ENCODE peak calls at places on chromosome 18, in seven cellular contexts. N is pancreas; H is spleen; C is CD4-positive, alpha-beta T cell; V is breast epithelium; J is Karpas-422; R is heart left ventricle. M is an unnamed sample. For H3K9me3, the result is how much of the 10 kb centered on the place peaks cover.

GRCh38 chr18:35528749-35529274 is 31.1 kb upstream of the INO80C start:
- DNase-seq in R (no peak), H (no peak), V (no peak), C (no peak), N (no peak), J (no peak), M (no peak)

GRCh38 chr18:9736942-9737813 is 29.1 kb downstream of the RAB31 start:
- DNase-seq in J (no peak), N (no peak), V (no peak), R (no peak), C (no peak), H (no peak), M (no peak)

GRCh38 chr18:66826211-66826610 is 222.3 kb upstream of the CDH19 start:
- DNase-seq in H (no peak), R (no peak), J (no peak), V (no peak), N (no peak), C (no peak), M (no peak)

GRCh38 chr18:31064130-31064529 is 21.6 kb upstream of the DSC3 start:
- DNase-seq in J (no peak), R (no peak), N (no peak), C (no peak), H (no peak), V (no peak), M (no peak)

GRCh38 chr18:45156941-45157340 is 458.3 kb upstream of the SLC14A2 start:
- DNase-seq in V (no peak), H (no peak), C (no peak), N (no peak), J (no peak), R (no peak), M (no peak)

GRCh38 chr18:36467614-36468013 is 170.1 kb downstream of the FHOD3 start:
- DNase-seq in C (no peak), N (no peak), H (no peak), J (no peak), R (no peak), V (no peak), M (no peak)

GRCh38 chr18:48545690-48546365 is 7.0 kb downstream of the CTIF start:
- DNase-seq in V (peak), H (no peak), N (no peak), C (no peak), J (no peak), R (peak), M (no peak)

GRCh38 chr18:21955757-21956652 is 213.4 kb upstream of the GATA6 start:
- DNase-seq in R (peak), V (peak), J (peak), C (peak), N (peak), H (peak), M (peak)

GRCh38 chr18:3279201-3280185 is 17.6 kb downstream of the MYL12B start:
- DNase-seq in R (no peak), H (no peak), J (peak), V (no peak), N (no peak), C (no peak), M (no peak)

GRCh38 chr18:23684515-23685197 is 4.6 kb upstream of the LAMA3 start:
- DNase-seq in H (no peak), N (no peak), J (no peak), R (no peak), C (no peak), V (no peak), M (no peak)

GRCh38 chr18:51867767-51868166 is 472.2 kb upstream of the DCC start:
- DNase-seq in J (peak), H (no peak), N (no peak), C (no peak), V (no peak), R (no peak), M (no peak)

GRCh38 chr18:63241739-63242138 is 77.8 kb downstream of the BCL2 start:
- DNase-seq in R (no peak), N (no peak), H (no peak), J (no peak), C (no peak), V (no peak), M (no peak)

GRCh38 chr18:55264108-55264507 is 304.8 kb upstream of the CCDC68 start:
- DNase-seq in V (no peak), C (no peak), H (no peak), R (no peak), N (no peak), J (no peak), M (no peak)

GRCh38 chr18:67669993-67670671 is 153.6 kb upstream of the DSEL start:
- DNase-seq in R (no peak), J (no peak), H (no peak), C (no peak), V (no peak), N (no peak), M (no peak)

GRCh38 chr18:57051586-57052044 is 95.3 kb upstream of the BOD1L2 start:
- DNase-seq in C (no peak), N (no peak), V (no peak), J (no peak), R (no peak), H (no peak), M (no peak)

GRCh38 chr18:3107740-3108151 is 94.8 kb upstream of the LPIN2 start:
- DNase-seq in N (no peak), R (no peak), V (no peak), C (no peak), J (no peak), H (no peak), M (no peak)

GRCh38 chr18:9914584-9915290 is 921 bp downstream of the VAPA start:
- DNase-seq in C (peak), J (peak), H (peak), R (peak), N (peak), V (peak), M (peak)

GRCh38 chr18:58928401-58928800 is 63.7 kb downstream of the ZNF532 start:
- DNase-seq in R (no peak), C (no peak), H (no peak), V (no peak), J (no peak), N (no peak), M (no peak)

GRCh38 chr18:21167641-21168372 is 56.2 kb upstream of the ROCK1 start:
- DNase-seq in H (no peak), C (no peak), R (no peak), V (no peak), J (no peak), N (peak), M (no peak)

GRCh38 chr18:48735070-48735676 is 196.3 kb downstream of the CTIF start:
- DNase-seq in N (no peak), H (no peak), V (no peak), R (no peak), J (no peak), C (no peak), M (no peak)

GRCh38 chr18:48828713-48829442 is 121.9 kb downstream of the SMAD7 start:
- DNase-seq in J (no peak), N (no peak), V (no peak), R (peak), H (peak), C (no peak), M (no peak)

GRCh38 chr18:5556317-5556974 is 12.6 kb upstream of the EPB41L3 start:
- DNase-seq in N (no peak), R (peak), J (no peak), C (no peak), V (no peak), H (no peak), M (no peak)

GRCh38 chr18:22913861-22914260 is 19.3 kb upstream of the RBBP8 start:
- DNase-seq in V (peak), R (no peak), J (no peak), N (peak), H (no peak), C (no peak), M (no peak)

GRCh38 chr18:36786686-36787085 is 42.1 kb downstream of the TPGS2 start:
- DNase-seq in V (peak), J (no peak), R (peak), H (no peak), C (no peak), N (peak), M (no peak)

GRCh38 chr18:69622961-69623360 is 222.3 kb downstream of the DOK6 start:
- DNase-seq in N (no peak), H (no peak), C (no peak), R (no peak), V (no peak), J (no peak), M (no peak)

GRCh38 chr18:48806551-48807261 is 144.1 kb downstream of the SMAD7 start:
- DNase-seq in N (no peak), V (no peak), R (peak), J (no peak), C (peak), H (peak), M (no peak)

GRCh38 chr18:12766986-12767433 is 64.2 kb downstream of the PSMG2 start:
- DNase-seq in H (no peak), J (no peak), N (no peak), V (no peak), R (no peak), C (no peak), M (no peak)

GRCh38 chr18:38790303-38790702 is 1224.7 kb upstream of the CELF4 start:
- DNase-seq in H (no peak), V (no peak), J (peak), R (no peak), C (no peak), N (no peak), M (no peak)

GRCh38 chr18:36095936-36096519 is 28.7 kb upstream of the RPRD1A start:
- DNase-seq in R (no peak), N (no peak), H (no peak), C (no peak), J (peak), V (no peak), M (no peak)

GRCh38 chr18:43887491-43887890 is 610.2 kb upstream of the SYT4 start:
- DNase-seq in R (no peak), C (no peak), J (no peak), H (no peak), V (no peak), N (no peak), M (no peak)
- H3K9me3 ChIP-seq in R (under half), C (under half), J (under half), H (under half), V (under half), N (under half), M (under half)

GRCh38 chr18:41315134-41315533 is 639.9 kb upstream of the PIK3C3 start:
- DNase-seq in R (no peak), N (no peak), H (no peak), V (no peak), C (no peak), J (no peak), M (no peak)
- H3K9me3 ChIP-seq in R (under half), N (under half), H (under half), V (under half), C (under half), J (under half), M (under half)

GRCh38 chr18:79801217-79801616 is 3.5 kb downstream of the KCNG2 start:
- DNase-seq in H (peak), C (no peak), V (no peak), R (no peak), N (no peak), J (no peak), M (no peak)
- H3K9me3 ChIP-seq in H (under half), C (under half), V (under half), R (under half), N (under half), J (under half), M (under half)

GRCh38 chr18:74190086-74190485 is 41.8 kb downstream of the TIMM21 start:
- DNase-seq in R (no peak), C (no peak), J (no peak), V (no peak), H (no peak), N (no peak), M (no peak)
- H3K9me3 ChIP-seq in R (under half), C (under half), J (under half), V (under half), H (under half), N (under half), M (under half)

GRCh38 chr18:14963246-14963645 is 215.3 kb downstream of the ANKRD30B start:
- DNase-seq in J (no peak), V (no peak), N (no peak), R (no peak), C (no peak), H (no peak), M (no peak)

GRCh38 chr18:14965553-14965952 is 217.6 kb downstream of the ANKRD30B start:
- DNase-seq in J (no peak), C (no peak), H (no peak), N (no peak), V (no peak), R (no peak), M (no peak)

GRCh38 chr18:14961991-14962390 is 214.0 kb downstream of the ANKRD30B start:
- DNase-seq in H (no peak), N (no peak), J (no peak), R (no peak), C (no peak), V (no peak), M (no peak)

GRCh38 chr18:14962626-14963025 is 214.7 kb downstream of the ANKRD30B start:
- DNase-seq in V (no peak), R (no peak), J (no peak), C (no peak), N (no peak), H (no peak), M (no peak)

GRCh38 chr18:14964002-14964401 is 216.0 kb downstream of the ANKRD30B start:
- DNase-seq in J (no peak), N (no peak), V (no peak), H (no peak), R (no peak), C (no peak), M (no peak)
- H3K9me3 ChIP-seq in J (under half), N (under half), V (under half), H (under half), R (under half), C (under half), M (under half)

DNA sequence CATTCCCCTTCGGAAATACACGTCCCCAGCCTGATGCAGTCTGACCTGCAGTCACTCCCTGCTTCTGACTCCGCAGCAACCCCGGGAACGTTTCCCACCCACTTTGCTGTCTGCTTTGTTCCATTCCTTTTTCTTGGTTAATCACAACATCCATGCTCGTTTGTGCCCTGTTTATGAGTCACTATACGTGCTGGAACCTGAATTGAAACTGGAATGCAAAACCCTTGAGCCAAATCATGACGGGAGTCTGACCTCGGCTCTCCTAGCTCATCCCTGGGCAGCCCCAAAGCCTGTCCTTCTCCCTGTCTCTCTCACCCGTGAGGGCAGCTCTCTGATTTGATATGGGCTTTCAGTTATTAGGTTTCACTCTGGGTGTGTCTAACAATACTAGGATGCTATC is 57.1 kb upstream of the RNF152 start:
- DNase-seq in C (no peak), J (no peak), R (no peak), V (peak), H (no peak), N (no peak), M (no peak)
- H3K9me3 ChIP-seq in C (under half), J (under half), R (under half), V (under half), H (under half), N (under half), M (under half)

GRCh38 chr18:14104906-14105748 is 27.1 kb downstream of the ZNF519 start:
- DNase-seq in H (no peak), V (no peak), C (no peak), J (no peak), N (no peak), R (no peak), M (no peak)

GRCh38 chr18:14106906-14107305 is 25.3 kb downstream of the ZNF519 start:
- DNase-seq in C (no peak), J (no peak), R (no peak), N (no peak), H (no peak), V (no peak), M (no peak)
- H3K9me3 ChIP-seq in C (under half), J (half or more), R (under half), N (under half), H (half or more), V (under half), M (under half)

GRCh38 chr18:78861706-78862105 is 117.9 kb upstream of the SALL3 start:
- DNase-seq in V (no peak), R (no peak), N (no peak), C (no peak), J (no peak), H (no peak), M (no peak)

GRCh38 chr18:78859686-78860085 is 119.9 kb upstream of the SALL3 start:
- DNase-seq in C (no peak), R (no peak), V (no peak), H (no peak), J (no peak), N (no peak), M (no peak)

GRCh38 chr18:78862395-78862794 is 117.2 kb upstream of the SALL3 start:
- DNase-seq in V (no peak), H (no peak), R (no peak), J (peak), N (no peak), C (no peak), M (no peak)

GRCh38 chr18:78860117-78860516 is 119.5 kb upstream of the SALL3 start:
- DNase-seq in H (no peak), V (no peak), R (no peak), N (no peak), J (no peak), C (no peak), M (no peak)

GRCh38 chr18:78861116-78861515 is 118.5 kb upstream of the SALL3 start:
- DNase-seq in J (no peak), H (no peak), C (no peak), R (no peak), N (no peak), V (no peak), M (no peak)
- H3K9me3 ChIP-seq in J (under half), H (under half), C (under half), R (under half), N (under half), V (under half), M (under half)

DNA sequence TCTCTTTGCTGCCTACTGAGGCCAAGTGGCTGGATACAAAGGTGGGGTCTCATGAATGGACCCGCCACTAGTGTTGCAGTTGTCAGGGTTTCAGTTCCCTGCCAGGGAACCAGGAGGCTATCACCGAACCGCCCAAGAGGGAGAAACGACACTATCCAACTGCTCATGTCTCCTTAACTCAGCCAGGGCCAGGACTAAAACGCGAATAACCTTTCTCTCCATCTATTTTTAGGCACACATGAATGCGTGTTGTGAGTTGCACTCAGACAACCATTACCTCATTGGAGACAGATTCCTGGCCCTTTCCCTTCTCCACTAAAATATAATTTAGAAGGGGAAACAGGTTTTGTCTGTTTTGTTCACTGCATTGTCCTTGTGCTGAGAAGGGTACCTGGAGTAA is 559.5 kb downstream of the SOCS6 start:
- DNase-seq in C (no peak), V (no peak), N (no peak), R (no peak), J (no peak), H (no peak), M (no peak)
- H3K9me3 ChIP-seq in C (under half), V (under half), N (under half), R (under half), J (under half), H (under half), M (under half)

GRCh38 chr18:72325307-72325706 is 218.8 kb downstream of the CBLN2 start:
- DNase-seq in R (no peak), J (no peak), V (no peak), C (no peak), N (no peak), H (no peak), M (no peak)

GRCh38 chr18:72329533-72329932 is 214.6 kb downstream of the CBLN2 start:
- DNase-seq in H (no peak), V (no peak), N (no peak), C (no peak), J (no peak), R (no peak), M (no peak)

DNA sequence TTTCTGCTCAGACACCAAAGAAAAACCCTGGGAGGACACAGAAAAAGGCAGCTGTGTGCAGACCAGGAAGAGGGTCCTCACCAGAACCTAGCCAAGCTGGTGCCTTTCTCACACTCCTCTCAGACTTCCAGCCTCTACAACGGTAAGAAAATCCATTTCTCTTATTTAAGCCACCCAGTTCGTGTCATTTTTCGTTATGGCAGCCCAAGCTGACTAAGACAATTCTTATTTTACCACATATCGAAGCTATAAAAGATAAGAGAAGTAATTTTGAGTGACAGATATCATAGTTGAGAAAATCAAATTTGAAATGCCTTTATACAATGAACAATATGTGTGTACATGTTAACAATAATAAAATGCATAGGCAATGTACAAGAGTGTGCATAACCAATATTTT is 219.5 kb downstream of the CBLN2 start:
- DNase-seq in V (no peak), H (no peak), C (no peak), R (no peak), N (no peak), J (no peak), M (no peak)
- H3K9me3 ChIP-seq in V (under half), H (under half), C (under half), R (under half), N (under half), J (half or more), M (under half)